ENCODE peak calls at places on chromosomes 5 and 9, in seven cellular contexts. V, L, Q, J, G, F and R are unnamed samples.

GRCh38 chr5:77632526-77633268 is 5.8 kb downstream of the OTP start:
- DNase-seq in J (no peak), Q (no peak), L (no peak), G (no peak), V (no peak), F (no peak), R (no peak)

GRCh38 chr5:105688227-105688807 is 1982.4 kb downstream of the EFNA5 start:
- DNase-seq in J (no peak), Q (no peak), L (no peak), G (no peak), F (no peak), V (no peak), R (no peak)

GRCh38 chr9:135990468-135991429 is 29.6 kb upstream of the UBAC1 start:
- DNase-seq in L (no peak), F (peak; percentile 55), J (no peak), G (peak; percentile 67), V (peak; percentile 47), Q (no peak), R (no peak)

GRCh38 chr5:173532689-173533250 is 83.7 kb downstream of the BOD1 start:
- DNase-seq in F (no peak), L (no peak), Q (no peak), G (no peak), V (no peak), J (no peak), R (no peak)

GRCh38 chr9:35481347-35481975 is 8.4 kb upstream of the RUSC2 start:
- DNase-seq in J (peak; percentile 51), V (peak; percentile 75), F (peak; percentile 43), Q (no peak), L (no peak), G (peak; percentile 78), R (peak; percentile 63)

GRCh38 chr5:58983496-58983895 is 400.6 kb downstream of the RAB3C start:
- DNase-seq in V (peak; percentile 14), Q (no peak), J (no peak), G (no peak), L (no peak), F (peak; percentile 12), R (no peak)

GRCh38 chr5:121949885-121950284 is 11.9 kb upstream of the SRFBP1 start:
- DNase-seq in L (no peak), Q (no peak), J (no peak), F (peak; percentile 36), G (peak; percentile 70), V (peak; percentile 60), R (no peak)

GRCh38 chr5:81070561-81070960 is 110.4 kb downstream of the RASGRF2 start:
- DNase-seq in F (no peak), V (no peak), G (no peak), J (no peak), L (no peak), Q (no peak), R (no peak)

GRCh38 chr5:178404987-178405386 is 172.4 kb upstream of the PHYKPL start:
- DNase-seq in F (peak; percentile 13), V (no peak), J (no peak), L (no peak), G (no peak), Q (no peak), R (peak; percentile 22)

GRCh38 chr9:15333376-15333881 is 26.4 kb upstream of the TTC39B start:
- DNase-seq in V (no peak), F (no peak), L (no peak), Q (no peak), J (no peak), G (no peak), R (no peak)

GRCh38 chr5:142439208-142439607 is 114.4 kb upstream of the SPRY4 start:
- DNase-seq in G (peak; percentile 75), F (no peak), J (no peak), L (no peak), Q (no peak), V (no peak), R (no peak)

GRCh38 chr5:95803271-95804148 is 19.0 kb downstream of the GLRX start:
- DNase-seq in L (no peak), Q (no peak), G (no peak), V (no peak), J (no peak), F (no peak), R (no peak)

GRCh38 chr9:36717276-36717675 is 144.6 kb downstream of the MELK start:
- DNase-seq in F (peak; percentile 19), V (peak; percentile 26), L (no peak), Q (no peak), G (peak; percentile 10), J (no peak), R (no peak)

GRCh38 chr9:135711411-135711810 is 9.4 kb downstream of the KCNT1 start:
- DNase-seq in L (no peak), J (no peak), F (no peak), G (no peak), V (no peak), Q (no peak), R (no peak)

GRCh38 chr5:33675958-33676464 is 215.8 kb downstream of the ADAMTS12 start:
- DNase-seq in F (no peak), V (no peak), J (no peak), L (no peak), Q (no peak), G (no peak), R (no peak)

GRCh38 chr5:6632324-6632930 is 417 bp downstream of the NSUN2 start:
- DNase-seq in V (no peak), G (no peak), F (no peak), J (no peak), Q (no peak), L (no peak), R (no peak)

GRCh38 chr9:6412572-6413364 is at the start of gene UHRF2:
- DNase-seq in V (peak; percentile 97), F (peak; percentile 96), L (peak; percentile 99), G (peak; percentile 96), J (peak; percentile 87), Q (peak; percentile 98), R (peak; percentile 100)

GRCh38 chr9:114000671-114001409 is 77.3 kb downstream of the AMBP start:
- DNase-seq in G (peak; percentile 32), L (no peak), J (no peak), F (peak; percentile 47), V (peak; percentile 28), Q (no peak), R (no peak)

DNA sequence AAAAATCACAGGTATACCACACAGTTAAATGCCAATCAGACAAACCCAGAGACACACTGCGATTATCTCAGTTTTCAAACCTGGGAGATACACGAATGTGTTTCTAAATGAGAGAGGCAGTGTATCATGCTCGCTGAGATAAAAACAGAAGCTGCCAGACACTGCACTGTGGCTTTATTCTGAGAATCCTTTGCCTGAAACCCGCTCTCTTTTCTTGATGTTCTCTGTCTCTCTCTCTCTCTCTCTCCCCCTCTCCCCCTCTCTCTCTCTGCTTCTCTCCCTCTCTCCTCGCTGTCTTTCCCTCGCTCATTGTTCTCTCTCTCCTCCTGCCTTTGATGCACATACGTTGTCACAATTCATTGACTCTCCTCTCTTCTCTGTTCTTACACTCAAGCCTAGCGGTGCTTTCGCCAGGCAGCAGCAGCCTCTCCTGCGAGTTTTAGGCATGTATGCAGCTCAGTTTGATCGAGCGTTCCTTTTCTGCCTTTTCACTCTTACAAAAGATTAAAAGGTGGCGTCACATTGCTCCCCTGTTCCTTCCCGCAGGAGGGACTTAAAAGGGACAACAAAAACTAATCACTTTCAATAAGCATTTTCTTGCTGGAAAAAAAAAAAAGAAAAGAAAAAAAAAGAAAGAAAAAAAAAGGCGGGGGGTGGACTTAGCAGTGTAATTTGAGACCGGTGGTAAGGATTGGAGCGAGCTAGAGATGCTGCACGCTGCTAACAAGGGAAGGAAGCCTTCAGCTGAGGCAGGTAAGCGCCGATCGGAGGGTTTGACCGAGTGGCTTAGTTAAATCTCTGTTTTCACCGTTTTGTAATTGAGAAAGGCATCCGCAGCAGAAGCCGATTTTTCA is 717.9 kb upstream of the WWC1 start:
- DNase-seq in Q (no peak), G (peak; percentile 46), J (no peak), V (peak; percentile 50), L (no peak), F (peak; percentile 89), R (no peak)
- H3K4me3 ChIP-seq in Q (peak overlapping the region; percentile 22), G (peak overlapping the region; percentile 47), J (peak overlapping the region; percentile 30), V (peak overlapping the region; percentile 46), L (no peak overlapping the region), F (peak overlapping the region; percentile 28), R (peak overlapping the region; percentile 34)

GRCh38 chr9:16924311-16924915 is 53.9 kb upstream of the BNC2 start:
- DNase-seq in G (no peak), Q (no peak), J (no peak), L (no peak), F (no peak), V (no peak), R (no peak)

GRCh38 chr9:16925426-16925825 is 55.0 kb upstream of the BNC2 start:
- DNase-seq in Q (no peak), J (no peak), G (peak; percentile 48), V (peak; percentile 63), L (no peak), F (peak; percentile 24), R (no peak)

GRCh38 chr9:16918920-16919319 is 48.5 kb upstream of the BNC2 start:
- DNase-seq in V (no peak), F (no peak), Q (no peak), J (no peak), G (no peak), L (no peak), R (no peak)

DNA sequence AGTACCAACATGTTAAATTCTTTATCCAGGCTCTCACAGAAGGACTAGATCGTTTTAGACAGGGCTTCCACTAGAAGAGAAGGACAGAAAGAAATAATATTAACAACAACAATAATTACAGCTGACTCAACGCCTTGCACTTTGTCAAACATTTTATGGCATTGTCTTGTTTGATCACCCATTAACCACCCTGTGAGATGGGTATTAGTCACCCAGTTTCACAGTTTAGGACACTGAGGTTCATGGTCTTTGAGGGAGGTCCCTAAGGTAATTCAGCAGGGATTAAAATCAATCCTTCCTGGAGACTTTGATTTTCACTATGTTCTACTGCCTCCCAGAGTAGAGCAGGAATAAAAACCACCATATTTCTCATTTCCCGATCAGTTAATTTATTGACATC is 51.4 kb upstream of the BNC2 start:
- DNase-seq in F (peak; percentile 16), Q (no peak), L (no peak), V (no peak), G (peak; percentile 53), J (no peak), R (no peak)
- H3K4me3 ChIP-seq in F (no peak overlapping the region), Q (no peak overlapping the region), L (no peak overlapping the region), V (no peak overlapping the region), G (no peak overlapping the region), J (no peak overlapping the region), R (no peak overlapping the region)

DNA sequence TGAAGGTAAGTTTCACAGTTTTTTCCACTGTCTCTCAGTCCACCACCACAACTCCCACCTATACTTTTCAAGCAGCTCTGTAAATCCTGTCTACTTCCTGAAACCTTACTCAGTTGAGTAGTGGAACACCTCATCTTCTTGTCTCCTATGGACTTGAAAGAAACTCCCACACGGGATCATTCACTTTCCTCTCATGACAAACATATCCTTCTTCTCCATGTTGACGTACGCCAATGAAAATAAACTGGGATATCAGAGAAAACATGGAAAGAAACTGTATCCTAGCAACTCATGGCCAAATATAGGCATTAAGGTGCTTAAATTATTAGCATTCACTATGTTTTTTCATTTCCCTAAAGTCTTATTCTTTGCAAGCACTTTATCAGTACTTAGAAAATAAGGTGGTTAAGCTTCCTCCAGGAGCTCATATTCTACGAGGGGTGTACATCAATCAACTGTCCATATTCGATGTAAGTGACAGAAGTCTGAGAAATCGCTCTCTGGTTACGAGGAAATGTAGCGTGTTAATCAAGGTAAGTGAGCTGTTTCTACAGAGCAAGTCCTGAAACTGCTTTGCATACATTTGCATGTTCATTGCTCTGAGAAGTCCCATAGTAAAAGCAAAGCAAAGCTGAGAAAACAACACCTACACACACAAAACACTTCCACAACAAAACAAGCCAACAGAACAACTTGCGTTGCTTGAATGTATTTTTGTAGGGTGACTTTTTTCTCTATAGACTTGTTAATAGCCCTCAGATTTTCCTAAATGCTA is 893.8 kb upstream of the DMAC1 start:
- DNase-seq in J (no peak), G (no peak), F (no peak), L (no peak), Q (no peak), V (no peak), R (no peak)
- H3K4me3 ChIP-seq in J (no peak overlapping the region), G (no peak overlapping the region), F (no peak overlapping the region), L (no peak overlapping the region), Q (no peak overlapping the region), V (no peak overlapping the region), R (no peak overlapping the region)

GRCh38 chr5:2602451-2603045 is 148.9 kb downstream of the IRX2 start:
- DNase-seq in F (peak; percentile 55), J (no peak), G (no peak), V (no peak), Q (no peak), L (no peak), R (no peak)
- H3K4me3 ChIP-seq in F (no peak overlapping the region), J (no peak overlapping the region), G (no peak overlapping the region), V (no peak overlapping the region), Q (no peak overlapping the region), L (no peak overlapping the region), R (no peak overlapping the region)